ENCODE peak calls at places on chromosomes 2 and 18, in nine cellular contexts. G is lower lobe of right lung, W is adrenal gland, N is psoas muscle, J is endodermal cell, V is cardiac muscle cell, F is MM.1S, R is BE2C, L is AG04450. D is an unnamed sample.

GRCh38 chr2:85119900-85120299 is 13.3 kb upstream of the TCF7L1 start:
- DNase-seq in R (no peak), W (no peak), F (no peak), J (peak; percentile 84), V (no peak), L (no peak), G (no peak), N (no peak), D (no peak)

GRCh38 chr2:132438650-132439030 is 22.0 kb downstream of the GPR39 start:
- DNase-seq in V (no peak), J (peak; percentile 23), L (peak; percentile 65), R (no peak), W (no peak), G (no peak), F (no peak), N (no peak), D (peak; percentile 17)

GRCh38 chr2:237429761-237430160 is 15.8 kb upstream of the COL6A3 start:
- DNase-seq in G (peak; percentile 88), R (no peak), J (no peak), V (no peak), L (no peak), F (peak; percentile 6), W (no peak), N (no peak), D (no peak)

GRCh38 chr2:201707142-201707541 is 8.7 kb upstream of the MPP4 start:
- DNase-seq in L (no peak), F (no peak), W (no peak), N (no peak), V (no peak), J (no peak), R (no peak), G (no peak), D (no peak)

GRCh38 chr18:44130365-44130942 is 550.2 kb upstream of the SETBP1 start:
- DNase-seq in N (no peak), V (peak; percentile 68), G (no peak), J (peak; percentile 72), L (no peak), R (peak; percentile 28), F (peak; percentile 39), W (no peak), D (no peak)

GRCh38 chr2:235719146-235719942 is 225.5 kb downstream of the AGAP1 start:
- DNase-seq in L (no peak), V (no peak), R (no peak), F (no peak), G (no peak), W (no peak), J (no peak), N (no peak), D (no peak)

GRCh38 chr2:172091626-172092566 is 6.6 kb downstream of the DLX1 start:
- DNase-seq in G (no peak), J (peak; percentile 21), R (no peak), N (no peak), W (no peak), V (no peak), F (no peak), L (no peak), D (no peak)

GRCh38 chr2:241859436-241860183 is 916 bp upstream of the PDCD1 start:
- DNase-seq in J (peak; percentile 37), R (peak; percentile 28), V (no peak), W (no peak), L (no peak), F (peak; percentile 80), N (peak; percentile 74), G (peak; percentile 47), D (no peak)

GRCh38 chr2:18124126-18124835 is 245.8 kb downstream of the KCNS3 start:
- DNase-seq in V (no peak), W (no peak), R (no peak), J (no peak), G (no peak), L (no peak), F (no peak), N (no peak), D (no peak)

GRCh38 chr2:109433486-109433885 is 180.3 kb downstream of the SEPTIN10 start:
- DNase-seq in F (no peak), W (peak; percentile 7), L (no peak), N (no peak), J (peak; percentile 30), R (no peak), V (no peak), G (no peak), D (no peak)

GRCh38 chr2:121804340-121804739 is 48.9 kb downstream of the TSN start:
- DNase-seq in L (no peak), J (peak; percentile 66), G (no peak), F (no peak), W (no peak), R (peak; percentile 77), N (no peak), V (peak; percentile 39), D (no peak)

GRCh38 chr2:25808006-25808383 is 70.3 kb downstream of the ASXL2 start:
- DNase-seq in V (no peak), N (no peak), R (no peak), L (no peak), F (no peak), G (no peak), W (no peak), J (no peak), D (no peak)

GRCh38 chr2:143692162-143692561 is 562.9 kb downstream of the ARHGAP15 start:
- DNase-seq in W (no peak), V (peak; percentile 19), G (no peak), R (no peak), N (no peak), J (peak; percentile 54), L (no peak), F (no peak), D (no peak)

GRCh38 chr2:104250635-104251034 is 603.3 kb upstream of the POU3F3 start:
- DNase-seq in F (no peak), R (no peak), N (no peak), W (no peak), J (no peak), V (no peak), L (no peak), G (no peak), D (no peak)

GRCh38 chr2:211611061-211611518 is 927.5 kb downstream of the ERBB4 start:
- DNase-seq in V (no peak), J (no peak), G (no peak), N (no peak), W (no peak), R (no peak), L (no peak), F (no peak), D (no peak)

GRCh38 chr2:211609127-211609526 is 929.5 kb downstream of the ERBB4 start:
- DNase-seq in N (no peak), G (no peak), R (no peak), W (no peak), F (no peak), V (no peak), L (no peak), J (peak; percentile 60), D (no peak)

DNA sequence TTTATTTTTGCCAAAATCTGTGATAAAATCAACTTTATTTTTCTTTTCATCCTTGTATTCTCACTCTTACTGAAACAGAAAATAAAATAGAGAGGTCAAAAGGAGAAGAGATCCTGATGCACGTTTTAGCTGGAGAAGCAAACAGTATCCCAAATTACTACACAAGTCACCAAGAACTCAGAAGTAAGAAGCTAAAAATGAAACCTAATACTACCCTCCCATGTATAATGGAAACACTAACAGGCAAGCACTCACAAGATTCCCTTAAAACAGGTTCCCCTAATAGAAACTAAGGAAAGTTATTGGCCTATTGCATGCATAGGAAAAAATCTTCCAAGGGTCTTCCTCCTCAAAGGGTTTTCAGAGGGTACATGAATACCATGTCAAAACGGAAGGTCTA is 927.0 kb downstream of the ERBB4 start:
- DNase-seq in V (no peak), L (no peak), N (no peak), G (no peak), F (no peak), J (no peak), W (no peak), R (no peak), D (no peak)
- H3K4me3 ChIP-seq in V (no peak overlapping the region), L (no peak overlapping the region), N (no peak overlapping the region), G (no peak overlapping the region), F (no peak overlapping the region), J (no peak overlapping the region), W (no peak overlapping the region), R (no peak overlapping the region), D (no peak overlapping the region)

GRCh38 chr2:100236166-100236565 is 86.1 kb downstream of the LONRF2 start:
- DNase-seq in W (no peak), J (peak; percentile 13), F (no peak), R (no peak), L (no peak), G (no peak), V (no peak), N (no peak), D (no peak)

GRCh38 chr2:100238471-100238870 is 83.8 kb downstream of the LONRF2 start:
- DNase-seq in W (no peak), N (no peak), R (no peak), G (no peak), L (no peak), F (no peak), J (peak; percentile 67), V (no peak), D (no peak)

GRCh38 chr2:100237046-100237615 is 85.2 kb downstream of the LONRF2 start:
- DNase-seq in N (no peak), F (no peak), J (peak; percentile 51), G (no peak), R (no peak), L (no peak), V (peak; percentile 55), W (no peak), D (no peak)

GRCh38 chr2:100239513-100240210 is 82.6 kb downstream of the LONRF2 start:
- DNase-seq in R (no peak), F (no peak), L (no peak), J (no peak), G (no peak), W (no peak), N (no peak), V (no peak), D (no peak)

DNA sequence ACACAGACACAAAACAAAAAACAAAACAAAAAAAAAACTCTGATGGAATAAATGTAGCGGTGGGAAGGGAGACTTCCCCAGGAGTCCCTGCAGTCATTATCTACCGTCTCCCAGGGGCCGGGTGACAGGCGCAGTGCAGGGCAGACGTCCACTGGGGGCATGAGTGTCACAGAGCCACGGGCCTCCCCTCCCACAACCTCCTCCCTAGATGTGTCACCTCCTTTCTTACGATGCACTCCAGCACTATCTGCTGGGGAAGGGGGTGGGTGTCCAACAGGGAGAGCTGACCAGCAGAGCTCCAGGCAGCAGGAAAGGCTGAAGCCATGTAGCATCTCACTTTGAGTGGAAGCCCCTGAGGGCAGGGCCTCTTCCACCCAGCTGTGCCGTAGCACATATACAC is 84.5 kb downstream of the LONRF2 start:
- DNase-seq in W (no peak), R (no peak), N (no peak), F (no peak), G (no peak), J (peak; percentile 66), V (peak; percentile 25), L (no peak), D (no peak)
- TF ChIP-seq CTCF in W (no peak), R (no peak), N (no peak), F (no peak), G (no peak), J (peak; percentile 52), V (no peak), L (no peak), D (no peak)

GRCh38 chr2:219243291-219243761 is 1.9 kb downstream of the GLB1L start:
- DNase-seq in W (no peak), N (no peak), F (no peak), G (peak; percentile 79), J (no peak), L (no peak), V (no peak), R (no peak), D (no peak)
- H3K4me3 ChIP-seq in W (no peak overlapping the region), N (no peak overlapping the region), F (no peak overlapping the region), G (peak overlapping the region; percentile 41), J (no peak overlapping the region), L (peak overlapping the region; percentile 41), V (no peak overlapping the region), R (no peak overlapping the region), D (peak overlapping the region; percentile 11)

GRCh38 chr2:226796840-226797288 is 2.8 kb downstream of the IRS1 start:
- DNase-seq in N (peak; percentile 83), F (no peak), W (peak; percentile 66), V (no peak), L (no peak), R (no peak), G (peak; percentile 51), J (peak; percentile 59), D (no peak)
- TF ChIP-seq CTCF in N (peak; percentile 78), F (peak; percentile 34), W (peak; percentile 60), V (peak; percentile 57), L (peak; percentile 80), R (peak; percentile 30), G (peak; percentile 50), J (peak; percentile 71), D (peak; percentile 57)

D was measured in retinal pigment epithelial cell.